ENCODE peak calls at places on chromosomes 4 and X, in five cellular contexts. One of them, this sample, is unnamed.
A peak's percentile ranks its signal among the peaks of the same experiment; 100 is the strongest.

GRCh38 chr4:39228377-39228776 is 46.0 kb downstream of the WDR19 start:
- DNase-seq in GOT3: no peak
- DNase-seq in SHP77: no peak
- DNase-seq in activated T-cell treated with anti-CD3 and anti-CD28 coated beads, Interleukin-2, amount 50 U/mL, for 48 hours: no peak
- DNase-seq in activated gamma-delta T cell treated with Interleukin-2 at 50 U/mL for 16 hours: no peak
- DNase-seq in this sample: no peak

GRCh38 chrX:70219938-70220764 is 14.3 kb upstream of the AWAT1 start:
- DNase-seq in GOT3: no peak
- DNase-seq in SHP77: peak; percentile 80
- DNase-seq in activated T-cell treated with anti-CD3 and anti-CD28 coated beads, Interleukin-2, amount 50 U/mL, for 48 hours: no peak
- DNase-seq in activated gamma-delta T cell treated with Interleukin-2 at 50 U/mL for 16 hours: no peak
- DNase-seq in this sample: no peak

GRCh38 chrX:133307637-133308485 is 89.7 kb upstream of the TFDP3 start:
- DNase-seq in GOT3: no peak
- DNase-seq in SHP77: no peak
- DNase-seq in activated T-cell treated with anti-CD3 and anti-CD28 coated beads, Interleukin-2, amount 50 U/mL, for 48 hours: no peak
- DNase-seq in activated gamma-delta T cell treated with Interleukin-2 at 50 U/mL for 16 hours: no peak
- DNase-seq in this sample: no peak

GRCh38 chr4:68891679-68892078 is 59.9 kb downstream of the UGT2A3 start:
- DNase-seq in GOT3: no peak
- DNase-seq in SHP77: no peak
- DNase-seq in activated T-cell treated with anti-CD3 and anti-CD28 coated beads, Interleukin-2, amount 50 U/mL, for 48 hours: no peak
- DNase-seq in activated gamma-delta T cell treated with Interleukin-2 at 50 U/mL for 16 hours: no peak
- DNase-seq in this sample: no peak

GRCh38 chr4:74878323-74878722 is 54.6 kb upstream of the PARM1 start:
- DNase-seq in GOT3: no peak
- DNase-seq in SHP77: no peak
- DNase-seq in activated T-cell treated with anti-CD3 and anti-CD28 coated beads, Interleukin-2, amount 50 U/mL, for 48 hours: no peak
- DNase-seq in activated gamma-delta T cell treated with Interleukin-2 at 50 U/mL for 16 hours: no peak
- DNase-seq in this sample: no peak

GRCh38 chrX:103398321-103398937 is 22.1 kb downstream of the BEX3 start:
- DNase-seq in GOT3: no peak
- DNase-seq in SHP77: no peak
- DNase-seq in activated T-cell treated with anti-CD3 and anti-CD28 coated beads, Interleukin-2, amount 50 U/mL, for 48 hours: no peak
- DNase-seq in activated gamma-delta T cell treated with Interleukin-2 at 50 U/mL for 16 hours: no peak
- DNase-seq in this sample: no peak

GRCh38 chr4:184355857-184356256 is 118.5 kb downstream of the IRF2 start:
- DNase-seq in GOT3: no peak
- DNase-seq in SHP77: no peak
- DNase-seq in activated T-cell treated with anti-CD3 and anti-CD28 coated beads, Interleukin-2, amount 50 U/mL, for 48 hours: no peak
- DNase-seq in activated gamma-delta T cell treated with Interleukin-2 at 50 U/mL for 16 hours: no peak
- DNase-seq in this sample: no peak

GRCh38 chr4:35465096-35465495 is 779.2 kb downstream of the ARAP2 start:
- DNase-seq in GOT3: no peak
- DNase-seq in SHP77: no peak
- DNase-seq in activated T-cell treated with anti-CD3 and anti-CD28 coated beads, Interleukin-2, amount 50 U/mL, for 48 hours: no peak
- DNase-seq in activated gamma-delta T cell treated with Interleukin-2 at 50 U/mL for 16 hours: no peak
- DNase-seq in this sample: no peak

GRCh38 chr4:102299708-102300107 is 45.6 kb downstream of the SLC39A8 start:
- DNase-seq in GOT3: no peak
- DNase-seq in SHP77: no peak
- DNase-seq in activated T-cell treated with anti-CD3 and anti-CD28 coated beads, Interleukin-2, amount 50 U/mL, for 48 hours: peak; percentile 29
- DNase-seq in activated gamma-delta T cell treated with Interleukin-2 at 50 U/mL for 16 hours: peak; percentile 5
- DNase-seq in this sample: peak; percentile 27

GRCh38 chr4:54942735-54943134 is 182.7 kb downstream of the KDR start:
- DNase-seq in GOT3: no peak
- DNase-seq in SHP77: no peak
- DNase-seq in activated T-cell treated with anti-CD3 and anti-CD28 coated beads, Interleukin-2, amount 50 U/mL, for 48 hours: no peak
- DNase-seq in activated gamma-delta T cell treated with Interleukin-2 at 50 U/mL for 16 hours: peak; percentile 12
- DNase-seq in this sample: no peak

GRCh38 chr4:174401471-174402130 is 117.9 kb downstream of the CEP44 start:
- DNase-seq in GOT3: no peak
- DNase-seq in SHP77: no peak
- DNase-seq in activated T-cell treated with anti-CD3 and anti-CD28 coated beads, Interleukin-2, amount 50 U/mL, for 48 hours: no peak
- DNase-seq in activated gamma-delta T cell treated with Interleukin-2 at 50 U/mL for 16 hours: no peak
- DNase-seq in this sample: no peak

GRCh38 chrX:46611658-46612362 is 38.2 kb downstream of the CHST7 start:
- DNase-seq in GOT3: no peak
- DNase-seq in SHP77: no peak
- DNase-seq in activated T-cell treated with anti-CD3 and anti-CD28 coated beads, Interleukin-2, amount 50 U/mL, for 48 hours: no peak
- DNase-seq in activated gamma-delta T cell treated with Interleukin-2 at 50 U/mL for 16 hours: peak; percentile 41
- DNase-seq in this sample: no peak

GRCh38 chrX:144715356-144715755 is 531.9 kb upstream of the SPANXN1 start:
- DNase-seq in GOT3: no peak
- DNase-seq in SHP77: no peak
- DNase-seq in activated T-cell treated with anti-CD3 and anti-CD28 coated beads, Interleukin-2, amount 50 U/mL, for 48 hours: no peak
- DNase-seq in activated gamma-delta T cell treated with Interleukin-2 at 50 U/mL for 16 hours: no peak
- DNase-seq in this sample: no peak

GRCh38 chr4:32136081-32136787 is 1416.1 kb downstream of the PCDH7 start:
- DNase-seq in GOT3: no peak
- DNase-seq in SHP77: no peak
- DNase-seq in activated T-cell treated with anti-CD3 and anti-CD28 coated beads, Interleukin-2, amount 50 U/mL, for 48 hours: no peak
- DNase-seq in activated gamma-delta T cell treated with Interleukin-2 at 50 U/mL for 16 hours: no peak
- DNase-seq in this sample: no peak

GRCh38 chrX:123884809-123885408 is 25.1 kb downstream of the XIAP start:
- DNase-seq in GOT3: no peak
- DNase-seq in SHP77: peak; percentile 3
- DNase-seq in activated T-cell treated with anti-CD3 and anti-CD28 coated beads, Interleukin-2, amount 50 U/mL, for 48 hours: no peak
- DNase-seq in activated gamma-delta T cell treated with Interleukin-2 at 50 U/mL for 16 hours: peak; percentile 27
- DNase-seq in this sample: peak; percentile 51

GRCh38 chr4:82697561-82697960 is 101.0 kb downstream of the SCD5 start:
- DNase-seq in GOT3: no peak
- DNase-seq in SHP77: no peak
- DNase-seq in activated T-cell treated with anti-CD3 and anti-CD28 coated beads, Interleukin-2, amount 50 U/mL, for 48 hours: no peak
- DNase-seq in activated gamma-delta T cell treated with Interleukin-2 at 50 U/mL for 16 hours: no peak
- DNase-seq in this sample: no peak

GRCh38 chr4:14264437-14264836 is 636.9 kb upstream of the BOD1L1 start:
- DNase-seq in GOT3: no peak
- DNase-seq in SHP77: no peak
- DNase-seq in activated T-cell treated with anti-CD3 and anti-CD28 coated beads, Interleukin-2, amount 50 U/mL, for 48 hours: no peak
- DNase-seq in activated gamma-delta T cell treated with Interleukin-2 at 50 U/mL for 16 hours: no peak
- DNase-seq in this sample: no peak

GRCh38 chr4:15024386-15024785 is 22.1 kb downstream of the CPEB2 start:
- DNase-seq in GOT3: no peak
- DNase-seq in SHP77: no peak
- DNase-seq in activated T-cell treated with anti-CD3 and anti-CD28 coated beads, Interleukin-2, amount 50 U/mL, for 48 hours: no peak
- DNase-seq in activated gamma-delta T cell treated with Interleukin-2 at 50 U/mL for 16 hours: no peak
- DNase-seq in this sample: no peak

GRCh38 chr4:39495446-39496208 is 31.6 kb downstream of the UGDH start:
- DNase-seq in GOT3: no peak
- DNase-seq in SHP77: no peak
- DNase-seq in activated T-cell treated with anti-CD3 and anti-CD28 coated beads, Interleukin-2, amount 50 U/mL, for 48 hours: no peak
- DNase-seq in activated gamma-delta T cell treated with Interleukin-2 at 50 U/mL for 16 hours: no peak
- DNase-seq in this sample: no peak

This sample was measured in HL-60.